ENCODE peak calls at places on chromosomes 16 and 17, in nine cellular contexts. A is tibial artery, R is psoas muscle, T is ascending aorta, X is hepatocyte, M is PC-9, I is AG10803, L is left ventricle myocardium inferior, Y is A549. E is an unnamed sample.

GRCh38 chr16:80058236-80058635 is 457.7 kb upstream of the MAF start:
- DNase-seq in A (peak; percentile 69), R (peak; percentile 31), T (no peak), X (peak; percentile 44), M (no peak), I (peak; percentile 41), L (peak; percentile 55), Y (no peak), E (no peak)

GRCh38 chr17:19410875-19411291 is at the start of gene RNF112:
- DNase-seq in A (no peak), R (peak; percentile 45), T (no peak), X (peak; percentile 55), M (no peak), I (peak; percentile 36), L (peak; percentile 41), Y (no peak), E (no peak)

GRCh38 chr16:9297437-9298113 is 206.1 kb downstream of the HAPSTR1 start:
- DNase-seq in A (peak; percentile 72), R (peak; percentile 19), T (no peak), X (peak; percentile 56), M (no peak), I (no peak), L (no peak), Y (peak; percentile 45), E (no peak)

GRCh38 chr16:77850637-77851330 is 62.4 kb downstream of the VAT1L start:
- DNase-seq in A (no peak), R (no peak), T (no peak), X (no peak), M (no peak), I (peak; percentile 36), L (no peak), Y (no peak), E (no peak)

GRCh38 chr16:76277099-76278030 is at the start of gene CNTNAP4:
- DNase-seq in A (no peak), R (peak; percentile 26), T (no peak), X (peak; percentile 13), M (no peak), I (no peak), L (no peak), Y (no peak), E (no peak)

GRCh38 chr16:57147381-57148191 is 38.3 kb downstream of the PSME3IP1 start:
- DNase-seq in A (no peak), R (peak; percentile 38), T (no peak), X (no peak), M (no peak), I (peak; percentile 82), L (no peak), Y (no peak), E (no peak)

GRCh38 chr16:54493076-54493475 is 206.5 kb upstream of the IRX3 start:
- DNase-seq in A (no peak), R (no peak), T (no peak), X (no peak), M (no peak), I (peak; percentile 37), L (no peak), Y (no peak), E (no peak)

GRCh38 chr17:4950075-4950756 is 703 bp upstream of the ENO3 start:
- DNase-seq in A (no peak), R (peak; percentile 77), T (no peak), X (peak; percentile 59), M (no peak), I (no peak), L (peak; percentile 78), Y (peak; percentile 57), E (no peak)

GRCh38 chr16:68711421-68712139 is 25.5 kb upstream of the CDH1 start:
- DNase-seq in A (no peak), R (no peak), T (no peak), X (no peak), M (no peak), I (no peak), L (peak; percentile 21), Y (no peak), E (no peak)

GRCh38 chr16:68704232-68704867 is 32.7 kb upstream of the CDH1 start:
- DNase-seq in A (peak; percentile 76), R (peak; percentile 38), T (no peak), X (peak; percentile 88), M (peak; percentile 73), I (peak; percentile 55), L (peak; percentile 45), Y (peak; percentile 89), E (no peak)

GRCh38 chr16:68713430-68713829 is 23.7 kb upstream of the CDH1 start:
- DNase-seq in A (no peak), R (no peak), T (no peak), X (no peak), M (no peak), I (no peak), L (no peak), Y (no peak), E (no peak)

DNA sequence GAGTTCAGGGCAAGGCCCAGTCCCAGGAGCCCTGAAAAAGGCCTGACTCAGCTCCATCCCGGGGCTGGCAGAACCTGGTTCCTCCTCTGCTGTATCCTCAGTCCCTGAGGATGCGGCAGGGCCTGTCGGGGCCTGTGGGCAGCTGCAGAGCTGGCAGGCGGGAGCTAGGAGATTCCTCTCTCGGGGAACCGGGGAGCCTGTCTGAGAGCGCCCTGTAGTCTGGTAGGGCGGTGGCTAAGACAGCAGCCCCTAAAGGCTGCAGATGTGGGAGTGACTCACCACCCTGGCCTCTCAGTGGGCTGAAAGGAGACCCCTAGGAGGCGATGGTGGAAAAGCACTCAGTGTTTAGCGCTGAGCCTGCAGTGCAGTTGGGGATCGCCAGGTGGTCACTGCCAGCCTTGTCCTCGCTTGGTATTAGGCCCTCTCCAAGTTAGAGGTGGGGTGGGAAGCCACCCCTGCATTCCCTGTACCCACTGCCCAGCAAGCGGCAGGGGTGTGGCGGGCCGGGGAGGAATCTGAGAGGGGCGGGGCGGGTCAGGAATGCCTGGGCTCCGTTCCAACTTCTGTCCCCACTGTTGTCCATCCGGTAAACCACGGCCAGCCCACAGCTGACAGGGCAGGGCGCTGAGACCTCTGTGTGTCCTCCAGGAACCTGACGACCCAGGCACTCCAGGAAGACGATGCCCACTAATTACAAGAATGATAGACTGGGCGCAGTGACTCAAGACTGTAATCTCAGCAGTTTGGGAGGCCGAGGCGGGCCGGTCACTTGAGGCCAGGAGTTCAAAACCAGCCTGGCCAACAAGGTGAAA is 29.5 kb upstream of the CDH1 start:
- DNase-seq in A (no peak), R (no peak), T (no peak), X (peak; percentile 67), M (peak; percentile 96), I (peak; percentile 9), L (peak; percentile 38), Y (peak; percentile 89), E (peak; percentile 31)
- TF ChIP-seq CTCF in A (no peak), R (no peak), T (no peak), X (peak; percentile 19), M (peak; percentile 69), I (peak; percentile 13), L (no peak), Y (no peak), E (peak; percentile 42)

DNA sequence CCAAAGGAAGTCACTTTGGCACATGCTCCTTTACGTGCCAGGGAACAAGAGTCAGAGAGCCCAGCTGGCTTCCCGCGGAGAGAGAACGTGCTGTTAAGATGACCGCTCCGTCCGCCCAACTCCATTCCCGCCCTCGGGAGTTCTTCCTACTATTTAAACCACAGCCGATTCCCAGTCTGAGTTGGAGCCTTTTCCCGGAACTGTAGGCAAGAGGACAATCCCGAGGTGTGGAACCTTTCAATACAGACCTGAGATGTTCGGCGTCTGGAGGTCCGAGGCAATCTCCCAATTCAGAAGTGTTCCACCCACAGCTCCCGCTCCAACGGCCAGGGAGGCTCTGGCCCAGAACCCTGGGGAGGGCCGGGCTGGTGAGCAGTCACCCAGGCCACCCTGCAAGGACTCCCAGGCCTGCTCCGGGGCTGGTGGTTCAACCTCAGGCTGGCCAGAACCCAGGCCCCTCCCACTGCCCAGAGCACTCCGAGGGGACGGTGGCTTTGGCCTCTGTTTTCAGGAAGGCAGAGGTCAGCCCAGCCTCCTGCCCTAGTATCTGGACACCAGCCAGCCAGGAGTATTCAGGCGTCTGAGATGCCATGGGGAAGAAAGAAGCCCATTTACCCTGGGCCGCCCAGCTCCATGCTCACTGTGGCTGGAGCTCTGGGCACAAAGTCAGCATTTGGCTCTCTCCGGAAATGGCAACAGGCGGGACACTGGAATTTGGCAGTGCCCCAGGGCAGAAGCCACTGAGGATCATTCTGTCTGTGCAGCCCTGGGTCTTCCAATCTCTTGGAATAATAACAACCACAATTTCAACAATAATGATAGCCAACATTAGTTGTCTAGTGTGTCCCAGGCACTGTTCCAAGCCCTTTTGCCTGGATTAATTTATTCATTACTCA is 21.4 kb downstream of the EMP2 start:
- DNase-seq in A (peak; percentile 93), R (peak; percentile 73), T (peak; percentile 46), X (no peak), M (peak; percentile 86), I (peak; percentile 77), L (peak; percentile 77), Y (no peak), E (no peak)
- H3K4me3 ChIP-seq in A (peak overlapping the region; percentile 46), R (peak overlapping the region; percentile 57), T (peak overlapping the region; percentile 37), X (no peak overlapping the region), M (peak overlapping the region; percentile 52), I (peak overlapping the region; percentile 41), L (peak overlapping the region; percentile 49), Y (no peak overlapping the region), E (no peak overlapping the region)

DNA sequence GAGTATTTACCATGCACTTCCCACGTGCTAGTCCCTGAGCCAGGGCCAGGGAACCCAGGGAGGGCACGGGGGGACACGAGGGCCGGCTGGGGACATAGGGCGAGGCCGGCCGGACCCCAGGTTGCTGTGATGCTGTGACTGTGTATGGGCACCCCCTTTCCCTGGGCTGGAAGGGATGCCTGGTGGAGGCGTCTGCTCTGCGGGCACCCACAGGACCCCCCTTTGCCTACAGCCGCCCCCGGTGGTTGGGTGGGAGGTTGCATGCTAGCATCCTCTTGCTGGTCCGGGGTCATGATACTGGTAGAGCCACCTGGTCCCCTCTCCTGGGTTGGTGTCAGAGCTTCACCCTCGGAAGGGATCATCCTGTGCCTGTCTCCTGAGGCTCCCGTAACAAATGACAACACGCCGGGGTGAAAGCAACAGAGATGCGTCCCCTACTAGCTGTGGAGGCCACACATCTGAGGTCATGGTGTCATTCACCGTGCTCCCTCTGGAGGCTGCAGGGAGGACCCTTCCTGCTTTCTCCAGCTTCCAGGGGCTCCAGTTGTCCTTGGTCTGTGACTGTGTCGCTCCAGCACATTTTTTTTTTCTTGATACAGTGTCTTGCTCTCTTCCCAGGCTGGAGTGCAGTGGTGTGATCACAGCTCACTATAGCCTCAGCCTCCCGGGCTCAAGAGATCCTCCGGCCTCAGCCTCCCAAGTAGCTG is 3.1 kb upstream of the CIAO3 start:
- DNase-seq in A (no peak), R (no peak), T (no peak), X (no peak), M (peak; percentile 17), I (no peak), L (no peak), Y (no peak), E (no peak)
- TF ChIP-seq CTCF in A (no peak), R (no peak), T (no peak), X (no peak), M (peak; percentile 25), I (no peak), L (no peak), Y (no peak), E (peak; percentile 23)

GRCh38 chr16:84597518-84598390 is 20.1 kb downstream of the COTL1 start:
- DNase-seq in A (no peak), R (no peak), T (no peak), X (no peak), M (no peak), I (no peak), L (no peak), Y (no peak), E (no peak)

GRCh38 chr16:84600343-84601229 is 17.3 kb downstream of the COTL1 start:
- DNase-seq in A (no peak), R (no peak), T (no peak), X (no peak), M (no peak), I (no peak), L (no peak), Y (no peak), E (no peak)

GRCh38 chr16:84596801-84597517 is 20.9 kb downstream of the COTL1 start:
- DNase-seq in A (no peak), R (no peak), T (no peak), X (no peak), M (no peak), I (no peak), L (no peak), Y (no peak), E (no peak)

GRCh38 chr16:84598391-84598750 is 19.5 kb downstream of the COTL1 start:
- DNase-seq in A (no peak), R (no peak), T (no peak), X (no peak), M (no peak), I (no peak), L (no peak), Y (no peak), E (no peak)

DNA sequence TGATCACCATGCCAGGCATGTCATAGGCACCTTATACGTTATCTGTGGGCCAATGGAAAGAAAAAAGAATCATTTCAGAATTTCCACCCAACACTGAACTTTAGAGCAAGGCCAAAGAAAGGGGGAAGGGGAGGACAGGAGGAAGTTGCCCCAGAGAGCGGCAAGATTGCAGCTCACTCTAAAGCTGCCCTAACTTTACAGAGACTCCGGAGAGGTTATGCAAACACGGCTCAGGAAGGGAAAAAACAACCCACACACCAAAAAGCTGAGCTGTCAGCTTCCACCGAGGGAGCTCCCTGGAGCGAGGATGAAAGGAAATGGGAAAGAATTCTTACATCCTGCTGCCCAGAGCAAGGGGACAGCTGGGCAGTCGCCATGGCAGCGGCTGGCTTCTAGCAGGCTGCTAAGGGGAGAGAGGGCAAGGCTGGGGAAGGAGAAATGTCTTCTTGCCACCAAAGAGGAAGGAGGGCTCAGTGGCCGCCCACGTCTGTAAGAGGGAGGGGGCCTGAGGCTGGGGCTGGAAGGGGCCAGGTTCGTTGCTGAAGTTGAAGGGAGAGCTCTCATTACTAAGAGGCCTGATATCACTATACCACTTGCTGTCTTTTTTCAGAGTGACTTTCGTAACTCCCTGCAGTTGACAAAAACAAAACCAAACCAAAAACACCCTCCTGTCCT is 18.2 kb downstream of the COTL1 start:
- DNase-seq in A (peak; percentile 76), R (peak; percentile 60), T (no peak), X (peak; percentile 66), M (no peak), I (peak; percentile 82), L (peak; percentile 63), Y (peak; percentile 46), E (no peak)
- H3K4me3 ChIP-seq in A (peak overlapping the region; percentile 29), R (no peak overlapping the region), T (no peak overlapping the region), X (no peak overlapping the region), M (no peak overlapping the region), I (peak overlapping the region; percentile 32), L (peak overlapping the region; percentile 45), Y (no peak overlapping the region), E (peak overlapping the region; percentile 3)